ENCODE peak calls at places on chromosomes 6 and 20, in ten cellular contexts. M is osteocyte, C is pancreas, E is cardiac muscle cell, L is fibroblast of lung, A is fibroblast of mammary gland, Q is AG04450, T is IMR-90, Z is stomach, I is progenitor cell of endocrine pancreas. R is an unnamed sample.

GRCh38 chr6:84835340-84835739 is 70.9 kb upstream of the TBX18 start:
- DNase-seq in M (no peak), C (no peak), E (no peak), L (no peak), A (no peak), Q (no peak), T (no peak), Z (no peak), I (no peak), R (no peak)

GRCh38 chr6:97947841-97948240 is 664.8 kb upstream of the MMS22L start:
- DNase-seq in M (no peak), C (peak), E (peak), L (peak), A (peak), Q (no peak), T (peak), Z (peak), I (no peak), R (peak)

GRCh38 chr6:107624541-107624940 is 134.6 kb downstream of the SOBP start:
- DNase-seq in M (no peak), C (no peak), E (no peak), L (peak), A (peak), Q (no peak), T (peak), Z (no peak), I (no peak), R (peak)

GRCh38 chr6:11496152-11497060 is 41.1 kb upstream of the TMEM170B start:
- DNase-seq in M (peak), C (peak), E (peak), L (peak), A (peak), Q (peak), T (peak), Z (peak), I (peak), R (peak)

GRCh38 chr6:165805067-165805525 is 142.1 kb upstream of the PDE10A start:
- DNase-seq in M (peak), C (no peak), E (no peak), L (no peak), A (no peak), Q (no peak), T (no peak), Z (no peak), I (no peak), R (no peak)

GRCh38 chr6:158226655-158227512 is 58.7 kb downstream of the GTF2H5 start:
- DNase-seq in M (peak), C (peak), E (no peak), L (no peak), A (no peak), Q (no peak), T (no peak), Z (no peak), I (no peak), R (no peak)

GRCh38 chr6:169935348-169935718 is 183.9 kb downstream of the ERMARD start:
- DNase-seq in M (peak), C (no peak), E (no peak), L (no peak), A (no peak), Q (no peak), T (no peak), Z (no peak), I (no peak), R (no peak)

GRCh38 chr20:53914861-53915458 is 155.4 kb downstream of the BCAS1 start:
- DNase-seq in M (no peak), C (no peak), E (no peak), L (no peak), A (no peak), Q (no peak), T (no peak), Z (no peak), I (no peak), R (peak)

GRCh38 chr20:56554869-56555268 is 21.8 kb downstream of the FAM209B start:
- DNase-seq in M (no peak), C (peak), E (peak), L (peak), A (peak), Q (peak), T (peak), Z (no peak), I (no peak), R (peak)

GRCh38 chr6:169785566-169785965 is 34.1 kb downstream of the ERMARD start:
- DNase-seq in M (peak), C (no peak), E (no peak), L (no peak), A (no peak), Q (no peak), T (no peak), Z (no peak), I (no peak), R (no peak)

GRCh38 chr6:117540670-117541069 is 58.2 kb downstream of the DCBLD1 start:
- DNase-seq in M (no peak), C (no peak), E (no peak), L (peak), A (peak), Q (no peak), T (peak), Z (no peak), I (no peak), R (peak)

GRCh38 chr6:155530219-155530834 is 74.7 kb upstream of the NOX3 start:
- DNase-seq in M (no peak), C (no peak), E (peak), L (peak), A (peak), Q (no peak), T (peak), Z (no peak), I (no peak), R (peak)

GRCh38 chr20:23123886-23124285 is 37.8 kb upstream of the CD93 start:
- DNase-seq in M (no peak), C (no peak), E (no peak), L (no peak), A (no peak), Q (no peak), T (no peak), Z (no peak), I (no peak), R (no peak)

GRCh38 chr6:35392773-35393672 is 50.7 kb downstream of the PPARD start:
- DNase-seq in M (no peak), C (no peak), E (no peak), L (no peak), A (no peak), Q (no peak), T (no peak), Z (no peak), I (no peak), R (no peak)

GRCh38 chr6:29627762-29628418 is 5.1 kb downstream of the GABBR1 start:
- DNase-seq in M (peak), C (peak), E (peak), L (peak), A (peak), Q (peak), T (peak), Z (peak), I (peak), R (peak)

GRCh38 chr20:13341737-13342393 is 120.8 kb downstream of the ISM1 start:
- DNase-seq in M (no peak), C (no peak), E (no peak), L (no peak), A (no peak), Q (no peak), T (no peak), Z (no peak), I (no peak), R (no peak)

GRCh38 chr20:4811661-4812181 is 90.0 kb downstream of the PRND start:
- DNase-seq in M (no peak), C (no peak), E (no peak), L (no peak), A (no peak), Q (no peak), T (no peak), Z (peak), I (no peak), R (no peak)

GRCh38 chr6:90368601-90369000 is 72.0 kb upstream of the BACH2 start:
- DNase-seq in M (no peak), C (no peak), E (no peak), L (peak), A (no peak), Q (peak), T (peak), Z (no peak), I (no peak), R (peak)

GRCh38 chr6:136226027-136226673 is 24.0 kb downstream of the MTFR2 start:
- DNase-seq in M (no peak), C (peak), E (peak), L (peak), A (peak), Q (peak), T (peak), Z (peak), I (peak), R (peak)

GRCh38 chr6:155473741-155474140 is 18.1 kb upstream of the NOX3 start:
- DNase-seq in M (no peak), C (no peak), E (no peak), L (peak), A (peak), Q (no peak), T (no peak), Z (no peak), I (no peak), R (peak)

GRCh38 chr20:64146301-64146935 is 17.8 kb upstream of the MYT1 start:
- DNase-seq in M (no peak), C (no peak), E (no peak), L (no peak), A (no peak), Q (no peak), T (no peak), Z (no peak), I (no peak), R (no peak)

GRCh38 chr6:73565767-73566485 is 45.1 kb upstream of the EEF1A1 start:
- DNase-seq in M (no peak), C (no peak), E (peak), L (peak), A (no peak), Q (no peak), T (peak), Z (no peak), I (no peak), R (peak)

GRCh38 chr6:163085861-163086562 is 328.5 kb upstream of the QKI start:
- DNase-seq in M (no peak), C (no peak), E (peak), L (peak), A (no peak), Q (no peak), T (no peak), Z (no peak), I (no peak), R (no peak)

GRCh38 chr6:43077981-43078411 is 1.9 kb downstream of the PTK7 start:
- DNase-seq in M (no peak), C (no peak), E (no peak), L (peak), A (peak), Q (no peak), T (peak), Z (no peak), I (no peak), R (peak)

GRCh38 chr20:24157213-24157612 is 168.6 kb upstream of the GGTLC1 start:
- DNase-seq in M (no peak), C (no peak), E (no peak), L (no peak), A (no peak), Q (no peak), T (no peak), Z (no peak), I (no peak), R (no peak)

GRCh38 chr6:15921243-15921642 is 207.6 kb upstream of the MYLIP start:
- DNase-seq in M (no peak), C (no peak), E (no peak), L (no peak), A (peak), Q (no peak), T (no peak), Z (no peak), I (no peak), R (no peak)
- TF ChIP-seq CTCF in M (no peak), C (no peak), E (no peak), L (no peak), A (no peak), Q (no peak), T (no peak), Z (no peak), I (no peak), R (no peak)

GRCh38 chr6:16267428-16268263 is 29.3 kb downstream of the GMPR start:
- DNase-seq in M (no peak), C (no peak), E (no peak), L (no peak), A (no peak), Q (no peak), T (no peak), Z (no peak), I (no peak), R (no peak)
- TF ChIP-seq CTCF in M (no peak), C (no peak), E (no peak), L (no peak), A (no peak), Q (no peak), T (no peak), Z (no peak), I (no peak), R (no peak)

GRCh38 chr6:22367331-22367730 is 70.5 kb upstream of the PRL start:
- DNase-seq in M (no peak), C (no peak), E (no peak), L (peak), A (no peak), Q (no peak), T (peak), Z (no peak), I (no peak), R (no peak)
- TF ChIP-seq CTCF in M (no peak), C (no peak), E (no peak), L (no peak), A (no peak), Q (no peak), T (no peak), Z (no peak), I (no peak), R (no peak)

DNA sequence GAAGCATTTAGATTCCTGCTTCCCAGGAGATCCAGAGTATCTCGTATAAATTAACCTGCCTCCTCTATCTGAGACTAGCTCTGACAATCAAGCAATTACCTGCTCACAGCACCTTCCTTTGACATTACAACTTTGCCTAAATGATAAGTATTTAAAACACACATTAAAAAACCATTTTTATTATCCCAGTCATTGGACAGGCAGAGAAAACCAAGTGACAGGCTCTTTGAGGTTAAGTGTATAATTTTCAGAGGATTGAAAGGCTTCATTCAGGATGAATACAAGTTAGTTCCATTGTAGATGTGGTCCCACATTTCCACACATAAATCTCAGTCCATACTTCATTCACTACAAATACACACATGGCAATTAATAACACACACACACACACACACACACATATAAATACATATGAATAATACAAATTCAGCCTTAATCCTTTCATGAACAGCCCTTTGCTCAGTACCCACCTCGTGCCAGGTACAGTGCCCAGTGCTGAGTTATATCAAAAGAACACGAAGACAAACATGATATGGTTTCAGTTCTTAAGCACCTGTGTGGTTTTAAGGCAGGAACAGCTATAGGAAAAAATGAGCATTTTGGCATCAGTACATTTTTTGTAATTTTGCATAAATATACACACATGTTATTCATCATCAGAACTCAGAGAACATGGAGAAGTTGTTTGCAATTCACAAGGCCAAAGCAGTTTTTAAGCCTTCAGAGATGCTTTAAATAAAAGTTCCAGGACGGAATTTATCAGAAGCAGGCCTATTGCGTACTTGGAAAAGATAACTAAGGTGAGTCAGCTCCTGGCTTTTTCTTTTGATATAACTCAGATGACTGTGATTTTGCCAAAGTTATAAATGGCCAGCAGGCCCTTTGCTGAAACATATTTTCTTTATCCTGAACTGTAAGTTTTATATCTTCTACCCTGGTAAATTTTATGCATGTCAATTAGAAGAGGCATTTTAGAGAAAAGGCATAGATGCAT is 55.3 kb upstream of the PLCB1 start:
- DNase-seq in M (no peak), C (no peak), E (no peak), L (peak), A (peak), Q (no peak), T (peak), Z (peak), I (no peak), R (peak)
- TF ChIP-seq CTCF in M (no peak), C (no peak), E (no peak), L (no peak), A (no peak), Q (no peak), T (no peak), Z (no peak), I (no peak), R (no peak)

DNA sequence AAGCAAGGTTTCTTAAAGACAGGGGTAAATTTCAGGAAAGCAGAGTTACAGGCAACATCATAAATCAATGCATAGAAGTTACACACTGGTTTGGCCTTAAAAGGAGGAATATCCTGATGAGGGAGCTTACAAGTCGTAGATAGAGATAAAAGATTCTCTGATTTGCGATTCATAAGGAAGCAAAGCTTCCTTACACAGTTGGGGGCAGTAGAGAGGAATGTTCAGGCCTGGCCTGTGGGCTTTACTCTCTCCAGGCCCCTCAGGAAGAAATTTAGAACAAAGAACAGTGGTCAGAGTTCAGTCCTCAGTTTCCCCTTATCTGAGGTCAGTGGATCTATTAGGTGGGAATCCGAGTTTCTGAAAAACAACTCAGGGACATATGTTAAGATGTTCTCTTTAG is 19.3 kb downstream of the HLA-C start:
- DNase-seq in M (no peak), C (no peak), E (no peak), L (no peak), A (no peak), Q (no peak), T (no peak), Z (no peak), I (no peak), R (no peak)
- TF ChIP-seq CTCF in M (no peak), C (no peak), E (no peak), L (no peak), A (no peak), Q (no peak), T (no peak), Z (no peak), I (peak), R (no peak)

GRCh38 chr20:57595041-57596030 is 24.9 kb downstream of the ZBP1 start:
- DNase-seq in M (no peak), C (no peak), E (no peak), L (no peak), A (no peak), Q (no peak), T (no peak), Z (no peak), I (no peak), R (no peak)

GRCh38 chr20:57596358-57596757 is 23.9 kb downstream of the ZBP1 start:
- DNase-seq in M (no peak), C (no peak), E (no peak), L (no peak), A (no peak), Q (no peak), T (no peak), Z (no peak), I (no peak), R (no peak)

GRCh38 chr20:57598491-57598890 is 21.7 kb downstream of the ZBP1 start:
- DNase-seq in M (no peak), C (no peak), E (no peak), L (no peak), A (no peak), Q (no peak), T (no peak), Z (no peak), I (no peak), R (no peak)

GRCh38 chr20:57598060-57598459 is 22.2 kb downstream of the ZBP1 start:
- DNase-seq in M (no peak), C (no peak), E (peak), L (no peak), A (no peak), Q (no peak), T (no peak), Z (no peak), I (no peak), R (no peak)

GRCh38 chr20:57596998-57597939 is 23.0 kb downstream of the ZBP1 start:
- DNase-seq in M (peak), C (peak), E (peak), L (peak), A (peak), Q (no peak), T (peak), Z (peak), I (peak), R (peak)
- TF ChIP-seq CTCF in M (peak), C (peak), E (peak), L (peak), A (peak), Q (peak), T (peak), Z (peak), I (peak), R (peak)

DNA sequence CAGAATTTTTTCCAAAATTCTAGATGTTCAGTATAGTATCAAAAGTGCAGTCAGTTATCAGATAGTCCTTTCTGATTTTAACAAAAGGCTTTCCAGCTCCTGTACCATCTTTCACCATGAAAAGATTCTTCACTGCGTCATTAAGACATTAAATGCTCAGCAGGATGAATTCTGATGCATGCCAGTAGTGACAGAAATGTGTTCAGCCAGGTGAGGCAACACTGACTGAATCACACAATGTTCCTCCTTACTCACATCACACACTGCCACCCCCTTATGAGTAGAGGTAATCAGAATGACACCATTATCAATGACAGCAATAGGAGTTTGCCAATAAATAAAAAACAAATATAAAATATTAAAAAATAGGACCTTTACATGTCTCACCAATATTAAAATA is 426.6 kb upstream of the PLCB4 start:
- DNase-seq in M (no peak), C (no peak), E (no peak), L (no peak), A (no peak), Q (no peak), T (no peak), Z (no peak), I (no peak), R (no peak)
- TF ChIP-seq CTCF in M (no peak), C (no peak), E (no peak), L (no peak), A (no peak), Q (no peak), T (no peak), Z (no peak), I (no peak), R (no peak)

GRCh38 chr6:15491986-15492269 is 170.9 kb downstream of the DTNBP1 start:
- DNase-seq in M (no peak), C (no peak), E (no peak), L (no peak), A (no peak), Q (no peak), T (no peak), Z (no peak), I (no peak), R (no peak)

GRCh38 chr6:15493437-15494168 is 169.2 kb downstream of the DTNBP1 start:
- DNase-seq in M (no peak), C (no peak), E (no peak), L (peak), A (peak), Q (no peak), T (peak), Z (no peak), I (no peak), R (no peak)

GRCh38 chr6:15489563-15489962 is 173.3 kb downstream of the DTNBP1 start:
- DNase-seq in M (no peak), C (no peak), E (no peak), L (no peak), A (no peak), Q (no peak), T (no peak), Z (no peak), I (no peak), R (no peak)

GRCh38 chr6:15490242-15491100 is 172.4 kb downstream of the DTNBP1 start:
- DNase-seq in M (no peak), C (no peak), E (no peak), L (no peak), A (peak), Q (no peak), T (no peak), Z (no peak), I (no peak), R (no peak)

GRCh38 chr6:15491255-15491985 is 171.4 kb downstream of the DTNBP1 start:
- DNase-seq in M (no peak), C (peak), E (peak), L (peak), A (peak), Q (peak), T (peak), Z (peak), I (peak), R (peak)
- TF ChIP-seq CTCF in M (peak), C (peak), E (peak), L (peak), A (peak), Q (peak), T (peak), Z (peak), I (peak), R (peak)